ENCODE peak calls at places on chromosomes 7 and 10, in seven cellular contexts. One of them, this sample, is unnamed.

GRCh38 chr10:11145498-11145855 is 127.8 kb downstream of the CELF2 start:
- DNase-seq in left colon: peak; percentile 60
- DNase-seq in NCI-H524: no peak
- DNase-seq in gastrocnemius medialis: no peak
- DNase-seq in stimulated activated CD4-positive, alpha-beta T cell treated with anti-CD3 and anti-CD28 coated beads, Interleukin-12 subunit alpha, Interleukin-12 subunit beta, amount 100 ng/mL, for 4 hours: peak; percentile 38
- DNase-seq in activated CD8-positive, alpha-beta memory T cell treated with anti-CD3 and anti-CD28 coated beads, Interleukin-2, amount 10 ng/mL, durations not matched to agents 7 days and 5 days: peak; percentile 89
- DNase-seq in GM23248: no peak
- DNase-seq in this sample: no peak

GRCh38 chr10:97426776-97427570 is 982 bp downstream of the PGAM1 start:
- DNase-seq in left colon: peak; percentile 25
- DNase-seq in NCI-H524: no peak
- DNase-seq in gastrocnemius medialis: no peak
- DNase-seq in stimulated activated CD4-positive, alpha-beta T cell treated with anti-CD3 and anti-CD28 coated beads, Interleukin-12 subunit alpha, Interleukin-12 subunit beta, amount 100 ng/mL, for 4 hours: no peak
- DNase-seq in activated CD8-positive, alpha-beta memory T cell treated with anti-CD3 and anti-CD28 coated beads, Interleukin-2, amount 10 ng/mL, durations not matched to agents 7 days and 5 days: peak; percentile 65
- DNase-seq in GM23248: peak; percentile 58
- DNase-seq in this sample: no peak

GRCh38 chr7:710161-710560 is 16.3 kb upstream of the DNAAF5 start:
- DNase-seq in left colon: no peak
- DNase-seq in NCI-H524: no peak
- DNase-seq in gastrocnemius medialis: no peak
- DNase-seq in stimulated activated CD4-positive, alpha-beta T cell treated with anti-CD3 and anti-CD28 coated beads, Interleukin-12 subunit alpha, Interleukin-12 subunit beta, amount 100 ng/mL, for 4 hours: no peak
- DNase-seq in activated CD8-positive, alpha-beta memory T cell treated with anti-CD3 and anti-CD28 coated beads, Interleukin-2, amount 10 ng/mL, durations not matched to agents 7 days and 5 days: no peak
- DNase-seq in GM23248: no peak
- DNase-seq in this sample: no peak

GRCh38 chr10:112721080-112721698 is 228.9 kb upstream of the TCF7L2 start:
- DNase-seq in left colon: no peak
- DNase-seq in NCI-H524: no peak
- DNase-seq in gastrocnemius medialis: no peak
- DNase-seq in stimulated activated CD4-positive, alpha-beta T cell treated with anti-CD3 and anti-CD28 coated beads, Interleukin-12 subunit alpha, Interleukin-12 subunit beta, amount 100 ng/mL, for 4 hours: no peak
- DNase-seq in activated CD8-positive, alpha-beta memory T cell treated with anti-CD3 and anti-CD28 coated beads, Interleukin-2, amount 10 ng/mL, durations not matched to agents 7 days and 5 days: no peak
- DNase-seq in GM23248: peak; percentile 71
- DNase-seq in this sample: peak; percentile 71

GRCh38 chr10:102752934-102753664 is 9.4 kb downstream of the WBP1L start:
- DNase-seq in left colon: no peak
- DNase-seq in NCI-H524: no peak
- DNase-seq in gastrocnemius medialis: peak; percentile 35
- DNase-seq in stimulated activated CD4-positive, alpha-beta T cell treated with anti-CD3 and anti-CD28 coated beads, Interleukin-12 subunit alpha, Interleukin-12 subunit beta, amount 100 ng/mL, for 4 hours: no peak
- DNase-seq in activated CD8-positive, alpha-beta memory T cell treated with anti-CD3 and anti-CD28 coated beads, Interleukin-2, amount 10 ng/mL, durations not matched to agents 7 days and 5 days: no peak
- DNase-seq in GM23248: peak; percentile 86
- DNase-seq in this sample: peak; percentile 63

GRCh38 chr10:16756561-16757221 is 60.5 kb downstream of the RSU1 start:
- DNase-seq in left colon: no peak
- DNase-seq in NCI-H524: no peak
- DNase-seq in gastrocnemius medialis: no peak
- DNase-seq in stimulated activated CD4-positive, alpha-beta T cell treated with anti-CD3 and anti-CD28 coated beads, Interleukin-12 subunit alpha, Interleukin-12 subunit beta, amount 100 ng/mL, for 4 hours: no peak
- DNase-seq in activated CD8-positive, alpha-beta memory T cell treated with anti-CD3 and anti-CD28 coated beads, Interleukin-2, amount 10 ng/mL, durations not matched to agents 7 days and 5 days: no peak
- DNase-seq in GM23248: peak; percentile 60
- DNase-seq in this sample: peak; percentile 30

GRCh38 chr10:124063736-124064135 is 29.7 kb downstream of the CHST15 start:
- DNase-seq in left colon: no peak
- DNase-seq in NCI-H524: no peak
- DNase-seq in gastrocnemius medialis: no peak
- DNase-seq in stimulated activated CD4-positive, alpha-beta T cell treated with anti-CD3 and anti-CD28 coated beads, Interleukin-12 subunit alpha, Interleukin-12 subunit beta, amount 100 ng/mL, for 4 hours: no peak
- DNase-seq in activated CD8-positive, alpha-beta memory T cell treated with anti-CD3 and anti-CD28 coated beads, Interleukin-2, amount 10 ng/mL, durations not matched to agents 7 days and 5 days: no peak
- DNase-seq in GM23248: peak; percentile 44
- DNase-seq in this sample: peak; percentile 81

GRCh38 chr7:155669717-155670505 is 25.4 kb downstream of the RBM33 start:
- DNase-seq in left colon: no peak
- DNase-seq in NCI-H524: no peak
- DNase-seq in gastrocnemius medialis: no peak
- DNase-seq in stimulated activated CD4-positive, alpha-beta T cell treated with anti-CD3 and anti-CD28 coated beads, Interleukin-12 subunit alpha, Interleukin-12 subunit beta, amount 100 ng/mL, for 4 hours: no peak
- DNase-seq in activated CD8-positive, alpha-beta memory T cell treated with anti-CD3 and anti-CD28 coated beads, Interleukin-2, amount 10 ng/mL, durations not matched to agents 7 days and 5 days: no peak
- DNase-seq in GM23248: peak; percentile 81
- DNase-seq in this sample: no peak

GRCh38 chr7:48962821-48963505 is 38.6 kb downstream of the CDC14C start:
- DNase-seq in left colon: no peak
- DNase-seq in NCI-H524: peak; percentile 70
- DNase-seq in gastrocnemius medialis: no peak
- DNase-seq in stimulated activated CD4-positive, alpha-beta T cell treated with anti-CD3 and anti-CD28 coated beads, Interleukin-12 subunit alpha, Interleukin-12 subunit beta, amount 100 ng/mL, for 4 hours: no peak
- DNase-seq in activated CD8-positive, alpha-beta memory T cell treated with anti-CD3 and anti-CD28 coated beads, Interleukin-2, amount 10 ng/mL, durations not matched to agents 7 days and 5 days: no peak
- DNase-seq in GM23248: no peak
- DNase-seq in this sample: no peak

GRCh38 chr7:81721428-81721827 is 48.4 kb downstream of the HGF start:
- DNase-seq in left colon: no peak
- DNase-seq in NCI-H524: no peak
- DNase-seq in gastrocnemius medialis: no peak
- DNase-seq in stimulated activated CD4-positive, alpha-beta T cell treated with anti-CD3 and anti-CD28 coated beads, Interleukin-12 subunit alpha, Interleukin-12 subunit beta, amount 100 ng/mL, for 4 hours: no peak
- DNase-seq in activated CD8-positive, alpha-beta memory T cell treated with anti-CD3 and anti-CD28 coated beads, Interleukin-2, amount 10 ng/mL, durations not matched to agents 7 days and 5 days: no peak
- DNase-seq in GM23248: no peak
- DNase-seq in this sample: no peak

GRCh38 chr7:17408245-17408903 is 109.9 kb downstream of the AHR start:
- DNase-seq in left colon: peak; percentile 8
- DNase-seq in NCI-H524: no peak
- DNase-seq in gastrocnemius medialis: peak; percentile 28
- DNase-seq in stimulated activated CD4-positive, alpha-beta T cell treated with anti-CD3 and anti-CD28 coated beads, Interleukin-12 subunit alpha, Interleukin-12 subunit beta, amount 100 ng/mL, for 4 hours: no peak
- DNase-seq in activated CD8-positive, alpha-beta memory T cell treated with anti-CD3 and anti-CD28 coated beads, Interleukin-2, amount 10 ng/mL, durations not matched to agents 7 days and 5 days: no peak
- DNase-seq in GM23248: peak; percentile 96
- DNase-seq in this sample: peak; percentile 97

This sample was measured in MCF 10A.